ENCODE peak calls at places on chromosome 17, in eight cellular contexts. Q, X, U, K, V, D, A and Z are unnamed samples.

GRCh38 chr17:63476494-63476856 is 386 bp upstream of the ACE start:
- DNase-seq in V (no peak), K (no peak), D (no peak), A (peak; percentile 39), U (no peak), X (no peak), Q (no peak), Z (no peak)

GRCh38 chr17:3892095-3892998 is 506 bp downstream of the CAMKK1 start:
- DNase-seq in A (peak; percentile 57), X (peak; percentile 94), K (peak; percentile 86), U (peak; percentile 58), V (peak; percentile 83), D (peak; percentile 81), Q (no peak), Z (peak; percentile 79)

GRCh38 chr17:1995321-1996242 is 29.6 kb downstream of the RTN4RL1 start:
- DNase-seq in V (no peak), U (no peak), A (no peak), Q (no peak), K (no peak), D (no peak), X (no peak), Z (no peak)

GRCh38 chr17:43418441-43419374 is 19.9 kb downstream of the ARL4D start:
- DNase-seq in A (no peak), Q (peak; percentile 95), V (no peak), K (peak; percentile 76), U (no peak), D (no peak), X (no peak), Z (no peak)

GRCh38 chr17:48498168-48498840 is 32.5 kb downstream of the HOXB1 start:
- DNase-seq in U (no peak), X (no peak), Q (no peak), A (no peak), D (no peak), K (no peak), V (no peak), Z (no peak)

GRCh38 chr17:71412803-71413202 is 708.0 kb upstream of the SOX9 start:
- DNase-seq in U (no peak), K (no peak), A (no peak), V (no peak), D (no peak), Q (peak; percentile 98), X (no peak), Z (no peak)

GRCh38 chr17:1201132-1201702 is 21.4 kb upstream of the ABR start:
- DNase-seq in X (no peak), Q (no peak), A (no peak), V (no peak), K (peak; percentile 34), D (no peak), U (no peak), Z (no peak)

GRCh38 chr17:16943032-16943352 is 28.9 kb downstream of the TNFRSF13B start:
- DNase-seq in Q (no peak), V (no peak), A (no peak), K (no peak), D (peak; percentile 7), X (no peak), U (no peak), Z (no peak)

GRCh38 chr17:50842506-50843149 is 7.2 kb downstream of the WFIKKN2 start:
- DNase-seq in X (no peak), D (no peak), K (no peak), U (no peak), V (no peak), A (no peak), Q (no peak), Z (peak; percentile 58)

GRCh38 chr17:50680126-50680525 is 27.6 kb downstream of the ANKRD40 start:
- DNase-seq in V (no peak), K (no peak), D (no peak), A (no peak), U (no peak), X (peak; percentile 29), Q (no peak), Z (no peak)

GRCh38 chr17:32971171-32971570 is 20.5 kb upstream of the SPACA3 start:
- DNase-seq in D (peak; percentile 90), X (no peak), K (no peak), V (peak; percentile 33), A (no peak), Q (peak; percentile 82), U (peak; percentile 79), Z (no peak)

GRCh38 chr17:40124279-40125141 is 2.7 kb downstream of the MSL1 start:
- DNase-seq in D (no peak), A (no peak), K (no peak), X (no peak), U (no peak), Q (peak; percentile 26), V (no peak), Z (no peak)

GRCh38 chr17:83156408-83156807 is 77.0 kb downstream of the METRNL start:
- DNase-seq in V (no peak), X (no peak), U (peak; percentile 1), K (no peak), D (no peak), Q (no peak), A (no peak), Z (no peak)

GRCh38 chr17:17750881-17751280 is 69.6 kb downstream of the RAI1 start:
- DNase-seq in Q (no peak), V (no peak), D (no peak), K (no peak), A (no peak), X (no peak), U (no peak), Z (no peak)

GRCh38 chr17:40561871-40562611 is 3.2 kb downstream of the CCR7 start:
- DNase-seq in K (no peak), X (peak; percentile 51), D (no peak), V (no peak), A (no peak), Q (no peak), U (no peak), Z (no peak)

GRCh38 chr17:16926061-16926511 is 45.8 kb downstream of the TNFRSF13B start:
- DNase-seq in X (peak; percentile 61), D (no peak), K (no peak), V (no peak), A (no peak), Q (no peak), U (no peak), Z (no peak)

DNA sequence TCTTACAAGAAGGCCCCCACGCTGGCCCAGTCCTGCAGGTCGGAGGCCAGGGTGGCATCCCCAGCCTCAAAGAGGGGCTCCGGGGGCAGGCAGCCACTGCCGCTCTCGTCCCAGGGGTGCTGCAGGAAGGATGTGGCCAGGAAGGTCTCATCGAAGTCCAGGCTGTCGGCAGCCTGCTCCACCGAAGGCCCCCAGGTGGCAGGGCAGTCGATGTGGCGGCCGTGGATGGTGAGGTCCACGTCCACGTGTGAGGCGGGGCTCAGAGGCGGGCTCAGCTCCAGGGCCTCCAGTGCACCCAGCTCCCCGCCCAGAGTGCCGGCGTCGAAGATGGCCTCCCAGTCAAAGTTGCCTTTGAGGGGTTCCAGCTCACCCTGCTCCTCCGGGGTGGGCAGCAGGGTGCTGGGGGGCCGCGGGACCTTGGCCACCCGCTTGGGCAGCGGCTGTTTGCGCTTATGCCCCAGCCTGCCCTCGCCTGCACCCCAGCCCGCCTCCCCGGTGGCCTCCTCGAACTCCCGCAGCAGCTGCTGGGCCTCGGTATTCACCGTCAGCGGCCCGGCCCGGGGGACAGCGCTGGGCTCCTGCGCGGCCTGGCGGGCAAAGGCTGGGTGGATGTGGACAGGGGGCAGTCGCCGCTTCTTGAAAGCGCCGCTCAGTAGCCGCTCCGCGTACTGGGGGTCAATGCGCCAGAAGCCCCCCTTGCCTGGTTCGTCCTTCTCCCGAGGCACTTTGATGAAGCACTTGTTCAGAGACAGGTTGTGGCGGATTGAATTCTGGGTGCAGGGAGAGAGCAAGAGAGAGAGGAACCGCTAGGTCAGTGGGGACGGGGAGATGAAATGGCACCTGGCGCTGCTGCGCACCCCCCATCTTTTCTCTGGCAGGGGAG is 3.5 kb downstream of the FOXJ1 start:
- DNase-seq in U (no peak), X (no peak), K (no peak), D (no peak), Q (no peak), V (no peak), A (no peak), Z (no peak)
- H3K4me3 ChIP-seq in U (no peak overlapping the region), X (no peak overlapping the region), K (peak overlapping the region; percentile 8), D (no peak overlapping the region), Q (no peak overlapping the region), V (no peak overlapping the region), A (peak overlapping the region; percentile 44), Z (no peak overlapping the region)

DNA sequence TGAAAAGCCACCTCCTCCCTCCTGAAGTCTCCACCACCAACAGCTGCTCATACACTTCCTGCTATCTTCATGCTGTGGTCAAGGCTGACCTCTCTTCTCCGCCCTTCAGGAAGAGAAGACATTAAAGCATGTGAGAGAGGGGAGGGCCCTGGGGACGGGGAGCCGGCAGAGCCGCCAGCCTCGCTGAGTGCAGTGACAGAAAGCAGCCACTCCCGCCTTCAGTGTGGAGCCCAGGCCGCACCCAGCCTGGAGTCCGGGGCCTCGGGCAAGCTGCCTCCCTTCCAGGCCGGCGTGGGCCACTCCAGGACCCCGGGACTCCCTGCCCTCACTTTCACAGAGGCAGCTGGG is 94.7 kb upstream of the TNRC6C start:
- DNase-seq in X (peak; percentile 66), V (no peak), U (no peak), K (peak; percentile 78), Q (no peak), A (no peak), D (no peak), Z (no peak)
- H3K4me1 ChIP-seq in X (no peaks in the 10 kb centered on the region), V (no peaks in the 10 kb centered on the region), U (no peaks in the 10 kb centered on the region), K (peaks cover 18% of the 10 kb centered on the region), Q (no peaks in the 10 kb centered on the region), A (peaks cover 7% of the 10 kb centered on the region), D (no peaks in the 10 kb centered on the region), Z (peaks cover 9% of the 10 kb centered on the region)

GRCh38 chr17:45270828-45271418 is 9.0 kb upstream of the SPATA32 start:
- DNase-seq in A (peak; percentile 20), V (no peak), K (no peak), U (no peak), X (peak; percentile 68), Q (no peak), D (no peak), Z (no peak)

GRCh38 chr17:45274033-45274432 is 12.1 kb upstream of the SPATA32 start:
- DNase-seq in U (no peak), Q (no peak), V (no peak), K (no peak), D (no peak), X (no peak), A (no peak), Z (no peak)

GRCh38 chr17:45271603-45272002 is 9.7 kb upstream of the SPATA32 start:
- DNase-seq in Q (no peak), V (no peak), D (no peak), U (no peak), A (no peak), X (no peak), K (no peak), Z (no peak)

GRCh38 chr17:45276031-45276430 is 14.1 kb upstream of the SPATA32 start:
- DNase-seq in K (no peak), A (no peak), Q (no peak), D (peak; percentile 12), X (no peak), V (no peak), U (no peak), Z (no peak)

GRCh38 chr17:45273551-45273957 is 11.7 kb upstream of the SPATA32 start:
- DNase-seq in X (no peak), V (no peak), U (no peak), D (no peak), A (no peak), Q (no peak), K (no peak), Z (no peak)
- H3K27ac ChIP-seq in X (no peak overlapping the region), V (no peak overlapping the region), U (no peak overlapping the region), D (no peak overlapping the region), A (no peak overlapping the region), Q (no peak overlapping the region), K (no peak overlapping the region), Z (no peak overlapping the region)

DNA sequence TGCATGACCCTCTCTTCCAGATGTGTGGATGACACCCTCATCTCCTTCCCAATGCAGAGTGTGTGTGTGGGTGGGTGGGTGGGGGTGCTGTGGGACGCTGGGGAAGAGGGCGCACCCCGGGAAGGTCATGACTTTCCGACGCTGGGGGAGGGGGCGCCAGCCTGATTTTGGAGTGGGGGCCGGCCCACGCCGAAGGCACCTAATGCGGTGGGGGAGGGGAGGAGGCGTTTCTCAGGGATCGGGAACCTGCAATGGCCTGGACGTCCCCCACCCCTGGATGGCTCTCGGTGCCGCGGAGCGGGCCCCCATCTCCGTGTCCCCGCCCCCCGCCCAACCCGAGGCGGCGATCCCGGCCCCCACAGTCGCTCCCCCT is 33.5 kb downstream of the SRCIN1 start:
- DNase-seq in X (no peak), K (no peak), A (no peak), D (no peak), U (no peak), Q (no peak), V (no peak), Z (no peak)
- H3K4me3 ChIP-seq in X (no peak overlapping the region), K (peak overlapping the region; percentile 47), A (peak overlapping the region; percentile 25), D (peak overlapping the region; percentile 28), U (no peak overlapping the region), Q (no peak overlapping the region), V (no peak overlapping the region), Z (peak overlapping the region; percentile 56)